ENCODE peak calls at places on chromosomes 6 and 20, in four cellular contexts. E is CD8-positive, alpha-beta T cell; Q is tibial artery; T is brain microvascular endothelial cell. O is an unnamed sample.

GRCh38 chr6:71190809-71191208 is 97.8 kb upstream of the OGFRL1 start:
- DNase-seq in E (no peak), Q (no peak), T (no peak), O (peak; percentile 13)

GRCh38 chr6:158516098-158516497 is 43.8 kb upstream of the TMEM181 start:
- DNase-seq in E (no peak), Q (no peak), T (no peak), O (no peak)

GRCh38 chr20:46362931-46363872 is 43.2 kb downstream of the ELMO2 start:
- DNase-seq in E (no peak), Q (no peak), T (no peak), O (no peak)

GRCh38 chr20:3101737-3102574 is 17.4 kb upstream of the AVP start:
- DNase-seq in E (peak; percentile 68), Q (no peak), T (no peak), O (no peak)

GRCh38 chr20:46648903-46649649 is 2.2 kb downstream of the SLC13A3 start:
- DNase-seq in E (no peak), Q (no peak), T (no peak), O (peak; percentile 38)

GRCh38 chr6:113829702-113830058 is 27.5 kb upstream of the MARCKS start:
- DNase-seq in E (no peak), Q (no peak), T (peak; percentile 33), O (peak; percentile 3)

GRCh38 chr20:11270566-11270965 is 596.8 kb upstream of the JAG1 start:
- DNase-seq in E (no peak), Q (no peak), T (no peak), O (peak; percentile 21)

GRCh38 chr20:48760403-48760889 is 67.4 kb downstream of the PREX1 start:
- DNase-seq in E (peak; percentile 78), Q (no peak), T (peak; percentile 35), O (no peak)

GRCh38 chr6:163941471-163941980 is 527.0 kb downstream of the QKI start:
- DNase-seq in E (no peak), Q (no peak), T (no peak), O (peak; percentile 21)

GRCh38 chr6:24933266-24933665 is 2.5 kb downstream of the RIPOR2 start:
- DNase-seq in E (no peak), Q (no peak), T (no peak), O (no peak)

GRCh38 chr6:154510144-154510905 is at the start of gene CNKSR3:
- DNase-seq in E (no peak), Q (peak; percentile 92), T (peak; percentile 91), O (peak; percentile 100)

GRCh38 chr6:161406633-161407032 is 132.8 kb upstream of the AGPAT4 start:
- DNase-seq in E (no peak), Q (no peak), T (peak; percentile 93), O (no peak)

GRCh38 chr6:141169419-141169818 is 963.3 kb upstream of the GJE1 start:
- DNase-seq in E (no peak), Q (no peak), T (peak; percentile 81), O (peak; percentile 38)

GRCh38 chr6:133055527-133055966 is 185.6 kb upstream of the EYA4 start:
- DNase-seq in E (no peak), Q (no peak), T (no peak), O (peak; percentile 55)

GRCh38 chr6:91608428-91608827 is 1021.6 kb upstream of the MAP3K7 start:
- DNase-seq in E (no peak), Q (no peak), T (no peak), O (peak; percentile 52)

GRCh38 chr20:1802385-1803215 is 92.6 kb upstream of the SIRPA start:
- DNase-seq in E (peak; percentile 36), Q (peak; percentile 73), T (peak; percentile 32), O (peak; percentile 90)

GRCh38 chr6:30720738-30721197 is 616 bp downstream of the TUBB start:
- DNase-seq in E (peak; percentile 50), Q (peak; percentile 89), T (no peak), O (peak; percentile 87)

GRCh38 chr20:62985089-62985778 is 21.5 kb downstream of the BHLHE23 start:
- DNase-seq in E (no peak), Q (no peak), T (no peak), O (no peak)

GRCh38 chr6:125095501-125096301 is 57.9 kb upstream of the TPD52L1 start:
- DNase-seq in E (no peak), Q (no peak), T (peak; percentile 40), O (no peak)

GRCh38 chr6:2839195-2839981 is 2.3 kb downstream of the SERPINB1 start:
- DNase-seq in E (no peak), Q (no peak), T (peak; percentile 49), O (no peak)

GRCh38 chr6:99296261-99296660 is 53.2 kb downstream of the FAXC start:
- DNase-seq in E (no peak), Q (no peak), T (no peak), O (no peak)

GRCh38 chr6:155881845-155882526 is 426.3 kb upstream of the NOX3 start:
- DNase-seq in E (no peak), Q (no peak), T (no peak), O (no peak)

GRCh38 chr6:117555882-117556498 is 46.3 kb downstream of the GOPC start:
- DNase-seq in E (peak; percentile 76), Q (no peak), T (peak; percentile 40), O (peak; percentile 30)

GRCh38 chr6:134503542-134504281 is 185.8 kb upstream of the SGK1 start:
- DNase-seq in E (no peak), Q (no peak), T (no peak), O (no peak)

GRCh38 chr20:64057628-64058498 is 5.1 kb upstream of the TCEA2 start:
- DNase-seq in E (peak; percentile 85), Q (no peak), T (peak; percentile 40), O (peak; percentile 85)

GRCh38 chr6:37538107-37538506 is 38.4 kb upstream of the CCDC167 start:
- DNase-seq in E (no peak), Q (no peak), T (no peak), O (no peak)

GRCh38 chr20:37566590-37567330 is 39.1 kb upstream of the BLCAP start:
- DNase-seq in E (no peak), Q (peak; percentile 39), T (no peak), O (no peak)

GRCh38 chr6:21053612-21054011 is 519.4 kb downstream of the CDKAL1 start:
- DNase-seq in E (no peak), Q (no peak), T (no peak), O (no peak)

GRCh38 chr6:143840595-143840994 is 2.5 kb upstream of the LTV1 start:
- DNase-seq in E (no peak), Q (no peak), T (no peak), O (no peak)

GRCh38 chr6:132763269-132763668 is 5.6 kb upstream of the VNN2 start:
- DNase-seq in E (peak; percentile 45), Q (no peak), T (no peak), O (no peak)

GRCh38 chr6:161079566-161080262 is 88.1 kb downstream of the MAP3K4 start:
- DNase-seq in E (peak; percentile 25), Q (no peak), T (peak; percentile 84), O (no peak)

GRCh38 chr20:19433371-19434316 is 221.2 kb downstream of the SLC24A3 start:
- DNase-seq in E (no peak), Q (no peak), T (peak; percentile 15), O (no peak)

GRCh38 chr6:28659250-28659566 is 133.5 kb downstream of the GPX5 start:
- DNase-seq in E (no peak), Q (no peak), T (no peak), O (no peak)

GRCh38 chr6:63802606-63803206 is 167.1 kb downstream of the PHF3 start:
- DNase-seq in E (no peak), Q (no peak), T (peak; percentile 39), O (no peak)

DNA sequence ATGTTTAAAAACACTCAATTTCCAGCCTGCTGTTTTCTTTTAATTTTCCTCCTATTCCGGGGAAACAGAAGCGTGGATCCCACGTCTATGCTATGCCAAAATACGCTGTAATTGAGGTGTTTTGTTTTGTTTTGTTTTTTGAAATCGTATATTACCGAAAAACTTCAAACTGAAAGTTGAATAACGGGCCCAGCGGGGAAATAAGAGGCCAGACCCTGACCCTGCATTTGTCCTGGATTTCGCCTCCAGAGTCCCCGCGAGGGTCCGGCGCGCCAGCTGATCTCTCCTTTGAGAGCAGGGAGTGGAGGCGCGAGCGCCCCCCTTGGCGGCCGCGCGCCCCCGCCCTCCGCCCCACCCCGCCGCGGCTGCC is 335 bp upstream of the BMP2 start:
- DNase-seq in E (no peak), Q (no peak), T (no peak), O (no peak)
- H3K27ac ChIP-seq in E (no peak overlapping the region), Q (peak overlapping the region; percentile 61), T (no peak overlapping the region), O (no peak overlapping the region)

GRCh38 chr6:44388876-44389275 is 1.4 kb downstream of the CDC5L start:
- DNase-seq in E (no peak), Q (no peak), T (no peak), O (no peak)

GRCh38 chr6:44387346-44388134 is at the start of gene CDC5L:
- DNase-seq in E (peak; percentile 89), Q (peak; percentile 98), T (peak; percentile 99), O (peak; percentile 97)

GRCh38 chr6:44386929-44387345 is 569 bp upstream of the CDC5L start:
- DNase-seq in E (no peak), Q (no peak), T (peak; percentile 5), O (no peak)

GRCh38 chr6:44386364-44386928 is 1.1 kb upstream of the CDC5L start:
- DNase-seq in E (no peak), Q (peak; percentile 82), T (no peak), O (no peak)

DNA sequence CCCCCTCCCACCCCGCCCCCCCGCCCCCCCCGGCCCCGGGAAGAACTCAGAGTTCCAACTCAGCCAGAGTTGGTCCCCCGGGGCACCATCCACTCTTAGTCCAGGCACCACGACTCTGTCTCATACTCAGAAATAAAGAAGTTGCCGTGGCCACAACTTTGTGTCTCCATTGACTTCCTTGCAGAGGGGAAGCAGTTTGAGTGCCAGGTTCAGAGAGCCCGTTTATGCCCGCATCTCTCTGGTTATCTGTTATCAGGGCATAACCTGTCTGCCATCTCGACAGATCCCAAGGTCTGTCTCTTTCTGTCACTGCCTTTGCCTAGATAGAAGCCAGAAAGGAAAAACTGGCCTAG is 605 bp downstream of the CDC5L start:
- DNase-seq in E (no peak), Q (no peak), T (no peak), O (no peak)
- H3K4me3 ChIP-seq in E (peak overlapping the region; percentile 67), Q (peak overlapping the region; percentile 94), T (peak overlapping the region; percentile 86), O (peak overlapping the region; percentile 69)

DNA sequence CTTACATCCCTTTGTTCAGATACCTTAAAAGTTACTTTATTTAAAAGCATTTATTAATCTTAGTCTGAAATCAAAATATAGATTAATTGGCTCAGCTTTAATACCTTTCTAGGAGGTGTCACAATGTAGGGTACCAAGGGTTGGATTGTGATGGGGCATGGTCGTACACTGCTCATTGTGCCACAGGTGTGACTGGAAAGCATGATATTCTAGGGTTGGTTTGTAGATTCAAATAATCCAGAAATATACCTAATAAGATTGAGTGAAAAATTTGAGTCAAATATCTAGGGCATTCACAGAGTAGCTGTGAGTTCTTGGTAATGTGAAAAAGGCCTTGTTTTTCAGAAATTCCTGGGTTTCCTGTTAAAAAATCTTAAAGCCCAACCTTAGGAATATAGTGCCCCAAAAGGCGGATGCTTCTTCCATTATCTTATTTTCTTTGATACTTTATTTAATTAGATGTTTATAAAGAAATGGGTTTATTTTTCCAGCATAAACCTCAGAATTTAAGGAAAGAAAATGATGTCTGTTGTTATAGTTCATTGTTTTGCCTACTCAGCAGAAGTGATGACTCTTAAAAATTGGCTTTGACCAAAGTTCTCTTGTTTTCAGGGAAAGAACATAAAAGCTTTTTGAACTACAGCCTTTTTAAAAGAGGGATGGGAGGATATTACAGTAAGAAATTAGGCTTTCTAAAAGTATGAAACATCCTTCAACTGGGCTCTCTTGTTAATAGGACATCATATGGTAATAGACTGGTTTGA is 4.9 kb downstream of the SRSF6 start:
- DNase-seq in E (no peak), Q (no peak), T (no peak), O (no peak)
- TF ChIP-seq CTCF in E (no peak), Q (no peak), T (no peak), O (no peak)

GRCh38 chr6:33691456-33692077 is 19.9 kb downstream of the UQCC2 start:
- DNase-seq in E (no peak), Q (no peak), T (no peak), O (no peak)
- H3K27ac ChIP-seq in E (peak overlapping the region; percentile 61), Q (peak overlapping the region; percentile 41), T (no peak overlapping the region), O (no peak overlapping the region)

O was measured in neural progenitor cell.